ENCODE peak calls at places on chromosomes 6 and 20, in nine cellular contexts. One of them, this sample, is unnamed. For H4K20me1, the result is how much of the 10 kb centered on the place peaks cover.

GRCh38 chr20:22492497-22492896 is 91.9 kb downstream of the FOXA2 start:
- DNase-seq in astrocyte: no peak
- DNase-seq in hepatocyte: no peak
- DNase-seq in PC-9: no peak
- DNase-seq in HCT116: no peak
- DNase-seq in endothelial cell of umbilical vein: no peak
- DNase-seq in fibroblast of lung: no peak
- DNase-seq in IMR-90: no peak
- DNase-seq in keratinocyte: no peak
- DNase-seq in this sample: no peak

GRCh38 chr6:106334646-106335448 is 9.3 kb upstream of the ATG5 start:
- DNase-seq in astrocyte: peak
- DNase-seq in hepatocyte: peak
- DNase-seq in PC-9: peak
- DNase-seq in HCT116: peak
- DNase-seq in endothelial cell of umbilical vein: peak
- DNase-seq in fibroblast of lung: peak
- DNase-seq in IMR-90: peak
- DNase-seq in keratinocyte: no peak
- DNase-seq in this sample: peak

GRCh38 chr20:45917790-45918141 is 5.8 kb upstream of the PLTP start:
- DNase-seq in astrocyte: peak
- DNase-seq in hepatocyte: no peak
- DNase-seq in PC-9: no peak
- DNase-seq in HCT116: no peak
- DNase-seq in endothelial cell of umbilical vein: no peak
- DNase-seq in fibroblast of lung: peak
- DNase-seq in IMR-90: peak
- DNase-seq in keratinocyte: no peak
- DNase-seq in this sample: no peak

GRCh38 chr20:50186987-50187402 is 3.6 kb upstream of the CEBPB start:
- DNase-seq in astrocyte: no peak
- DNase-seq in hepatocyte: no peak
- DNase-seq in PC-9: no peak
- DNase-seq in HCT116: no peak
- DNase-seq in endothelial cell of umbilical vein: no peak
- DNase-seq in fibroblast of lung: no peak
- DNase-seq in IMR-90: no peak
- DNase-seq in keratinocyte: no peak
- DNase-seq in this sample: no peak

GRCh38 chr6:154511735-154512097 is 1.2 kb upstream of the CNKSR3 start:
- DNase-seq in astrocyte: no peak
- DNase-seq in hepatocyte: no peak
- DNase-seq in PC-9: no peak
- DNase-seq in HCT116: no peak
- DNase-seq in endothelial cell of umbilical vein: no peak
- DNase-seq in fibroblast of lung: no peak
- DNase-seq in IMR-90: no peak
- DNase-seq in keratinocyte: no peak
- DNase-seq in this sample: no peak

GRCh38 chr6:112524071-112524470 is 176.9 kb downstream of the RFPL4B start:
- DNase-seq in astrocyte: no peak
- DNase-seq in hepatocyte: no peak
- DNase-seq in PC-9: no peak
- DNase-seq in HCT116: no peak
- DNase-seq in endothelial cell of umbilical vein: no peak
- DNase-seq in fibroblast of lung: no peak
- DNase-seq in IMR-90: no peak
- DNase-seq in keratinocyte: no peak
- DNase-seq in this sample: no peak

GRCh38 chr20:11814276-11814675 is 103.4 kb upstream of the BTBD3 start:
- DNase-seq in astrocyte: peak
- DNase-seq in hepatocyte: no peak
- DNase-seq in PC-9: peak
- DNase-seq in HCT116: no peak
- DNase-seq in endothelial cell of umbilical vein: no peak
- DNase-seq in fibroblast of lung: peak
- DNase-seq in IMR-90: peak
- DNase-seq in keratinocyte: peak
- DNase-seq in this sample: no peak

GRCh38 chr20:50680106-50680960 is 11.0 kb downstream of the RIPOR3 start:
- DNase-seq in astrocyte: peak
- DNase-seq in hepatocyte: peak
- DNase-seq in PC-9: peak
- DNase-seq in HCT116: no peak
- DNase-seq in endothelial cell of umbilical vein: no peak
- DNase-seq in fibroblast of lung: peak
- DNase-seq in IMR-90: no peak
- DNase-seq in keratinocyte: no peak
- DNase-seq in this sample: no peak

GRCh38 chr20:49286689-49287551 is 9.1 kb upstream of the ZNFX1 start:
- DNase-seq in astrocyte: peak
- DNase-seq in hepatocyte: peak
- DNase-seq in PC-9: peak
- DNase-seq in HCT116: no peak
- DNase-seq in endothelial cell of umbilical vein: no peak
- DNase-seq in fibroblast of lung: no peak
- DNase-seq in IMR-90: peak
- DNase-seq in keratinocyte: no peak
- DNase-seq in this sample: peak

GRCh38 chr20:22821826-22822225 is 213.3 kb upstream of the SSTR4 start:
- DNase-seq in astrocyte: no peak
- DNase-seq in hepatocyte: no peak
- DNase-seq in PC-9: no peak
- DNase-seq in HCT116: no peak
- DNase-seq in endothelial cell of umbilical vein: no peak
- DNase-seq in fibroblast of lung: no peak
- DNase-seq in IMR-90: no peak
- DNase-seq in keratinocyte: no peak
- DNase-seq in this sample: no peak

GRCh38 chr6:168658059-168658458 is 217.1 kb downstream of the SMOC2 start:
- DNase-seq in astrocyte: no peak
- DNase-seq in hepatocyte: no peak
- DNase-seq in PC-9: no peak
- DNase-seq in HCT116: no peak
- DNase-seq in endothelial cell of umbilical vein: no peak
- DNase-seq in fibroblast of lung: no peak
- DNase-seq in IMR-90: no peak
- DNase-seq in keratinocyte: no peak
- DNase-seq in this sample: no peak

GRCh38 chr20:46808565-46808964 is 86.1 kb upstream of the EYA2 start:
- DNase-seq in astrocyte: no peak
- DNase-seq in hepatocyte: no peak
- DNase-seq in PC-9: no peak
- DNase-seq in HCT116: no peak
- DNase-seq in endothelial cell of umbilical vein: no peak
- DNase-seq in fibroblast of lung: no peak
- DNase-seq in IMR-90: no peak
- DNase-seq in keratinocyte: no peak
- DNase-seq in this sample: no peak

GRCh38 chr6:131510094-131510493 is 62.9 kb upstream of the ARG1 start:
- DNase-seq in astrocyte: no peak
- DNase-seq in hepatocyte: no peak
- DNase-seq in PC-9: no peak
- DNase-seq in HCT116: no peak
- DNase-seq in endothelial cell of umbilical vein: no peak
- DNase-seq in fibroblast of lung: no peak
- DNase-seq in IMR-90: no peak
- DNase-seq in keratinocyte: no peak
- DNase-seq in this sample: peak

GRCh38 chr20:44166008-44166407 is 21.0 kb downstream of the JPH2 start:
- DNase-seq in astrocyte: peak
- DNase-seq in hepatocyte: no peak
- DNase-seq in PC-9: peak
- DNase-seq in HCT116: no peak
- DNase-seq in endothelial cell of umbilical vein: no peak
- DNase-seq in fibroblast of lung: no peak
- DNase-seq in IMR-90: peak
- DNase-seq in keratinocyte: no peak
- DNase-seq in this sample: no peak

GRCh38 chr6:129875610-129876515 is 14.7 kb upstream of the TMEM244 start:
- DNase-seq in astrocyte: no peak
- DNase-seq in hepatocyte: no peak
- DNase-seq in PC-9: no peak
- DNase-seq in HCT116: no peak
- DNase-seq in endothelial cell of umbilical vein: no peak
- DNase-seq in fibroblast of lung: peak
- DNase-seq in IMR-90: peak
- DNase-seq in keratinocyte: no peak
- DNase-seq in this sample: no peak
- H3K4me2 ChIP-seq in astrocyte: no peak
- H3K4me2 ChIP-seq in hepatocyte: no peak
- H3K4me2 ChIP-seq in PC-9: no peak
- H3K4me2 ChIP-seq in HCT116: no peak
- H3K4me2 ChIP-seq in endothelial cell of umbilical vein: no peak
- H3K4me2 ChIP-seq in fibroblast of lung: no peak
- H3K4me2 ChIP-seq in IMR-90: peak
- H3K4me2 ChIP-seq in keratinocyte: no peak
- H3K4me2 ChIP-seq in this sample: no peak

GRCh38 chr6:85632164-85632942 is 10.3 kb downstream of the SYNCRIP start:
- DNase-seq in astrocyte: no peak
- DNase-seq in hepatocyte: no peak
- DNase-seq in PC-9: no peak
- DNase-seq in HCT116: no peak
- DNase-seq in endothelial cell of umbilical vein: no peak
- DNase-seq in fibroblast of lung: no peak
- DNase-seq in IMR-90: no peak
- DNase-seq in keratinocyte: no peak
- DNase-seq in this sample: no peak
- H4K20me1 ChIP-seq in astrocyte: half or more
- H4K20me1 ChIP-seq in hepatocyte: half or more
- H4K20me1 ChIP-seq in PC-9: half or more
- H4K20me1 ChIP-seq in HCT116: half or more
- H4K20me1 ChIP-seq in endothelial cell of umbilical vein: under half
- H4K20me1 ChIP-seq in fibroblast of lung: under half
- H4K20me1 ChIP-seq in IMR-90: half or more
- H4K20me1 ChIP-seq in keratinocyte: under half
- H4K20me1 ChIP-seq in this sample: half or more

DNA sequence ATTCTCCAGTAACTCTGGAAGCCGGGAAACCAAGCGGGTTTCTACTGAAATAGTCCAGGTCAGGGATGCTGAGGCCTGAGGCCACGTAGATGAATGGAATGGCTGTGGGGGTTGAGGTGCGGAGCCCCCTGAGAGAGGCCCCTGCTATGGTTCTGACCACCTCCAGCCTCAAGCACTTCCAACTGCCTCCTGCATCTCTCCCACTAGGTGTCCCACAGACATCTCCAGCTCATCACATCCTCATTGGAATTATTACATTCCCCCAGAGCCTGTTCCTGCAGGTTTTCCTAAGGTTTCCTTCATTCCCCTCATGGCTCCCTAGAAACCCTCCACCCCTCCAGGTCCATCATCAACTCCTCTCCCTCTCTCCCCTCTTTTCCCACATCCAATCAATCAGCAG is 48.7 kb downstream of the UNC5CL start:
- DNase-seq in astrocyte: no peak
- DNase-seq in hepatocyte: no peak
- DNase-seq in PC-9: no peak
- DNase-seq in HCT116: no peak
- DNase-seq in endothelial cell of umbilical vein: no peak
- DNase-seq in fibroblast of lung: no peak
- DNase-seq in IMR-90: no peak
- DNase-seq in keratinocyte: no peak
- DNase-seq in this sample: no peak
- TF ChIP-seq CTCF in astrocyte: peak
- TF ChIP-seq CTCF in hepatocyte: no peak
- TF ChIP-seq CTCF in PC-9: no peak
- TF ChIP-seq CTCF in HCT116: peak
- TF ChIP-seq CTCF in endothelial cell of umbilical vein: no peak
- TF ChIP-seq CTCF in fibroblast of lung: no peak
- TF ChIP-seq CTCF in IMR-90: peak
- TF ChIP-seq CTCF in keratinocyte: peak
- TF ChIP-seq CTCF in this sample: no peak

DNA sequence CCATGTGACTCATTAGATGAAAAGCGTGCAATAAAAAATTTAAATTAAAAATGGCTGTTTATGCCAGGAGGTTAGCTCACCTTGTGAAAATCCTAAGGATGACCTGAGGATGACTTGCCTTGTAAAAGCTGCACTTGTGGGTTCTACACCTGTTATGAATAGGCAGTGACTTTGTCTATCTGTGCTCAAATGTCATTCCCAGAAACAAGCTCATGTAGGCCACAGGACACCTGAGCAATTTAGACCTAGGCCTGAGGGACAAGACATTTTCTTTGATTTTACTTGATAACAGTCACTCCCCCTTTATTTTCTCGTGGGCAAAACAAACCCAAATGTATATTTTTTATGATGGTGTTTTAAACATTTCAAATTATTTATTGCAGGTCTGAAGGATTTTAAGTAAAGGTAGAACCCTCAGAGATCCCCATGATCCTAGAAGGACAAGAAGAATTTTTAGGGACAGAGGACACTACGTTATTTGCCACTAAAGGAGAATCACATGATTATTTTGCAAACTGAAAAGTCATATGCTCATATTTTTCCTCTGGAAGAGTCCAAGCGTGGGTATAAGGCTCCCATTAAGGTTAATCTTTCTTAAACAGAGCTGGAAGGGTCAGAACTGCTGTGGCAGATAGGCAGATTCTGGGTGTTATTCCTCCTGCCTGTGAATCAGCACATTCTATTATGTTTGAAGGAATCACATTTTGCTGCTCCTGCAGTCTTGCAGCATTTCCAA is 277.5 kb upstream of the MAN1A1 start:
- DNase-seq in astrocyte: peak
- DNase-seq in hepatocyte: no peak
- DNase-seq in PC-9: peak
- DNase-seq in HCT116: no peak
- DNase-seq in endothelial cell of umbilical vein: no peak
- DNase-seq in fibroblast of lung: no peak
- DNase-seq in IMR-90: no peak
- DNase-seq in keratinocyte: no peak
- DNase-seq in this sample: no peak
- H3K4me2 ChIP-seq in astrocyte: no peak
- H3K4me2 ChIP-seq in hepatocyte: no peak
- H3K4me2 ChIP-seq in PC-9: peak
- H3K4me2 ChIP-seq in HCT116: no peak
- H3K4me2 ChIP-seq in endothelial cell of umbilical vein: no peak
- H3K4me2 ChIP-seq in fibroblast of lung: no peak
- H3K4me2 ChIP-seq in IMR-90: no peak
- H3K4me2 ChIP-seq in keratinocyte: no peak
- H3K4me2 ChIP-seq in this sample: no peak

This sample was measured in neural progenitor cell.